ENCODE peak calls at places on chromosomes 4 and X, in nine cellular contexts. H is GM12878, E is spleen, N is tibial artery, B is fibroblast of the aortic adventitia, O is cardiac muscle cell, M is GM13977, Z is B cell, A is NB4. U is an unnamed sample.

GRCh38 chr4:11418610-11419009 is 10.1 kb downstream of the HS3ST1 start:
- DNase-seq in H (no peak), E (no peak), N (no peak), B (no peak), O (no peak), M (no peak), Z (peak; percentile 38), A (peak; percentile 57), U (no peak)

GRCh38 chr4:112521123-112522116 is 5.4 kb upstream of the NEUROG2 start:
- DNase-seq in H (no peak), E (peak; percentile 79), N (no peak), B (no peak), O (no peak), M (no peak), Z (no peak), A (no peak), U (peak; percentile 41)

GRCh38 chr4:121728066-121728465 is 31.3 kb upstream of the ANXA5 start:
- DNase-seq in H (no peak), E (no peak), N (no peak), B (peak; percentile 96), O (peak; percentile 74), M (no peak), Z (no peak), A (no peak), U (no peak)

GRCh38 chr4:147707892-147708672 is 23.8 kb upstream of the ARHGAP10 start:
- DNase-seq in H (no peak), E (no peak), N (peak; percentile 66), B (peak; percentile 69), O (peak; percentile 58), M (peak; percentile 51), Z (no peak), A (peak; percentile 34), U (peak; percentile 34)

GRCh38 chr4:93825551-93826216 is 2.9 kb upstream of the ATOH1 start:
- DNase-seq in H (no peak), E (no peak), N (no peak), B (no peak), O (no peak), M (peak; percentile 5), Z (no peak), A (no peak), U (no peak)

GRCh38 chr4:52833941-52834525 is 28.1 kb upstream of the RASL11B start:
- DNase-seq in H (no peak), E (no peak), N (no peak), B (peak; percentile 47), O (peak; percentile 32), M (no peak), Z (no peak), A (no peak), U (no peak)

GRCh38 chrX:119488749-119489148 is 20.5 kb downstream of the SLC25A5 start:
- DNase-seq in H (no peak), E (no peak), N (peak; percentile 38), B (peak; percentile 71), O (peak; percentile 65), M (peak; percentile 60), Z (peak; percentile 40), A (peak; percentile 45), U (no peak)

GRCh38 chrX:107563851-107564250 is 64.5 kb upstream of the PRPS1 start:
- DNase-seq in H (no peak), E (no peak), N (no peak), B (no peak), O (no peak), M (no peak), Z (no peak), A (no peak), U (no peak)

GRCh38 chr4:22170353-22170752 is 221.8 kb upstream of the KCNIP4 start:
- DNase-seq in H (no peak), E (no peak), N (no peak), B (peak; percentile 33), O (peak; percentile 51), M (no peak), Z (no peak), A (no peak), U (no peak)

GRCh38 chr4:174156239-174156826 is 127.1 kb downstream of the FBXO8 start:
- DNase-seq in H (peak; percentile 4), E (no peak), N (no peak), B (peak; percentile 81), O (peak; percentile 75), M (peak; percentile 9), Z (no peak), A (peak; percentile 51), U (peak; percentile 3)

GRCh38 chr4:186643501-186644315 is 79.9 kb downstream of the FAT1 start:
- DNase-seq in H (no peak), E (no peak), N (no peak), B (peak; percentile 67), O (peak; percentile 76), M (no peak), Z (no peak), A (peak; percentile 73), U (no peak)

GRCh38 chrX:31036895-31037294 is 34.9 kb downstream of the FTHL17 start:
- DNase-seq in H (no peak), E (no peak), N (peak; percentile 23), B (peak; percentile 31), O (peak; percentile 60), M (peak; percentile 42), Z (peak; percentile 40), A (peak; percentile 29), U (no peak)

GRCh38 chrX:63350551-63350950 is 581 bp downstream of the SPIN4 start:
- DNase-seq in H (peak; percentile 5), E (peak; percentile 75), N (no peak), B (peak; percentile 5), O (peak; percentile 5), M (no peak), Z (no peak), A (peak; percentile 52), U (peak; percentile 32)

GRCh38 chrX:19017271-19017670 is 33.4 kb upstream of the PHKA2 start:
- DNase-seq in H (no peak), E (no peak), N (no peak), B (peak; percentile 15), O (peak; percentile 26), M (peak; percentile 17), Z (no peak), A (peak; percentile 27), U (no peak)

GRCh38 chrX:13473666-13474516 is 95.5 kb upstream of the EGFL6 start:
- DNase-seq in H (peak; percentile 52), E (no peak), N (no peak), B (peak; percentile 37), O (peak; percentile 45), M (no peak), Z (peak; percentile 41), A (no peak), U (peak; percentile 36)

GRCh38 chrX:110081320-110081719 is 78.4 kb downstream of the TMEM164 start:
- DNase-seq in H (no peak), E (no peak), N (no peak), B (peak; percentile 4), O (peak; percentile 4), M (no peak), Z (no peak), A (no peak), U (no peak)

GRCh38 chrX:45801554-45801953 is 600.9 kb upstream of the DIPK2B start:
- DNase-seq in H (no peak), E (no peak), N (no peak), B (peak; percentile 60), O (peak; percentile 55), M (peak; percentile 16), Z (no peak), A (peak; percentile 66), U (no peak)
- TF ChIP-seq CTCF in H (peak; percentile 42), E (peak; percentile 23), N (peak; percentile 9), B (peak; percentile 40), O (peak; percentile 27), M (peak; percentile 48), Z (peak; percentile 39), A (no peak), U (peak; percentile 37)

DNA sequence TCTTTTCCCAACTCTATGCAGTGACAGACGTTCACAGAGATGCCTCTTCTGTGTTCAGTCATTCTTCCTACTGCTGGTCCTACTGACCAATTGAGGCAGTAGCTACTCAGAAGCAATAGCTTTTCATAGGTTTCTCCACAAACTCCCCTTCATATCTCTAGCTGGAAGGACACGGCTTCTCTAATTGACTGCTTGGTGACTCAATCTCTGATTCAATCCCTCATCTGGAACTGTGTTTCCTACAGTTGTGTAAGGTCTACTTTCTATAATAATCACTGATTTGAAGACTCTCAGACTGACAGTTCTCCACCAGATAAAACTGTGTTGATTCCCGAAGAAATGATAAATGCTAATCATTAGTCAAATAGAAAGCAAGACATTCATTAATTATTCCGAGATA is 111.5 kb downstream of the DTHD1 start:
- DNase-seq in H (no peak), E (no peak), N (no peak), B (no peak), O (no peak), M (no peak), Z (no peak), A (no peak), U (no peak)
- TF ChIP-seq CTCF in H (no peak), E (no peak), N (no peak), B (no peak), O (no peak), M (no peak), Z (no peak), A (no peak), U (no peak)

GRCh38 chrX:124145749-124146148 is 184.2 kb downstream of the STAG2 start:
- DNase-seq in H (no peak), E (no peak), N (no peak), B (no peak), O (no peak), M (no peak), Z (no peak), A (no peak), U (no peak)

DNA sequence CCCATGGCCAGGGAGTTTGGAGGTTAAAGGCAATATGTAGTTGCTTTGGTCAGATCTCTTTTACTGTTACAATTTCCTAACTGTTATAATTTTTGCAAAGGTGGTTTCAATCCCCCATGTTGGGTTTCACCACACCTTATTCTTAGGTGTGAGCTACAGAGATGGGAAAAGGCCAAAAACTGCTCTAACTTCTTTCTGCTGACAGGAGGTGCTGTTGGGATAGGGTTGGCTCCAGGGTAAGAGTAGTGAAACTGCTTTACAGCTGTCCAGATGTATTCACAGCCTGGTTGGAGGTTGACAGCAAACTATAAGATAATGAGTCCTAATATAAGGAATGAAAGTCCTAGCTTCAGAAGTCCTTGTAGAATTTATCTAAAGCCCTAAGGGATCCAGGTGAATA is 181.3 kb upstream of the TEX13D start:
- DNase-seq in H (no peak), E (no peak), N (no peak), B (no peak), O (no peak), M (no peak), Z (no peak), A (no peak), U (no peak)
- TF ChIP-seq CTCF in H (no peak), E (no peak), N (no peak), B (no peak), O (no peak), M (no peak), Z (no peak), A (no peak), U (no peak)

DNA sequence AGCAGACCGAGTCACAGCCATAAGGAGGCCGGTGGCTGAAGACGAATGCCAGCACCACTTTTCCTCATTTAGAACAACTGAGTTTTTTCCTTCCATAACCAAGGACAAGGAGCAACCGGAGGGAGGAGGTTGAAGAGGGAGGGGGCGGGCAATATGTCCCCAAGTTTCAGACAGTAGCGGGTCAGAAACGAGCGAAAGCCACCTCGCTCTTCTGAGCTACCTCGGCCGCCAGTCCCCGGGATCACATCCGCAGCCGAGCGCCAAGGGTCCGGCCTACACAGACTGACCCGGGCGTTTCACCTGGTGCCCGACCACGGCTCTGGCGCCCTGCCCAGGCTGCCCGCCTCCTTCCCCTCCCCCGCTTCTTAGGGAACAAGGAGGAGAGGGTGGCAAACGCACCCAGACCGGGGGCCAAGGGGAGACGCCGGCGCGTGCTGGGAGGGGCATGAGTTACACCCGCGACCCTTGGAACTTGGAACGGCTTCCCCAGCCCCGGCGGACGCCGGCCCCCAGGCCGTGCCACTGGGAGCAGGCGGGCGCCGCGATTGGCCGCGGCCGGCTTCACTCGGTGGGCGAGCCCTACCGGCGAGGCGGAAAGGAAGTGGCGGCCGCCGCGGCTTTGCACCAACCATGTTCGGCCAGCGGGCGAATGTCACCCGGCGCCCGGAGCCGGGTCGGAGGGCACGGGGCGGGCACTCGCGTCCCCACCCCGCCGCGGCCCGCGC is 1.6 kb downstream of the IRF2 start:
- DNase-seq in H (no peak), E (peak; percentile 96), N (peak; percentile 73), B (peak; percentile 42), O (peak; percentile 76), M (peak; percentile 73), Z (peak; percentile 68), A (peak; percentile 83), U (peak; percentile 83)
- TF ChIP-seq CTCF in H (no peak), E (peak; percentile 21), N (peak; percentile 34), B (no peak), O (no peak), M (no peak), Z (no peak), A (no peak), U (no peak)